ENCODE peak calls at places on chromosomes 4 and X, in six cellular contexts. One of them, this sample, is unnamed.

GRCh38 chrX:154020500-154021115 is 906 bp upstream of the IRAK1 start:
- DNase-seq in stimulated activated CD4-positive, alpha-beta T cell treated with anti-CD3 and anti-CD28 coated beads, TNF-alpha, amount 100 ng/mL, for 24 hours: no peak
- DNase-seq in RWPE1: no peak
- DNase-seq in tibial artery: no peak
- DNase-seq in effector memory CD4-positive, alpha-beta T cell: no peak
- DNase-seq in hepatic stellate cell: no peak
- DNase-seq in this sample: no peak

GRCh38 chrX:43881410-43882293 is 598 bp downstream of the MAOB start:
- DNase-seq in tibial artery: peak
- DNase-seq in stimulated activated CD4-positive, alpha-beta T cell treated with anti-CD3 and anti-CD28 coated beads, TNF-alpha, amount 100 ng/mL, for 24 hours: no peak
- DNase-seq in effector memory CD4-positive, alpha-beta T cell: no peak
- DNase-seq in RWPE1: no peak
- DNase-seq in hepatic stellate cell: no peak
- DNase-seq in this sample: peak

GRCh38 chr4:11367371-11367770 is 61.3 kb downstream of the HS3ST1 start:
- DNase-seq in tibial artery: peak
- DNase-seq in stimulated activated CD4-positive, alpha-beta T cell treated with anti-CD3 and anti-CD28 coated beads, TNF-alpha, amount 100 ng/mL, for 24 hours: no peak
- DNase-seq in effector memory CD4-positive, alpha-beta T cell: no peak
- DNase-seq in RWPE1: no peak
- DNase-seq in hepatic stellate cell: no peak
- DNase-seq in this sample: peak

GRCh38 chr4:22942920-22943559 is 250.3 kb downstream of the GBA3 start:
- DNase-seq in effector memory CD4-positive, alpha-beta T cell: no peak
- DNase-seq in tibial artery: no peak
- DNase-seq in stimulated activated CD4-positive, alpha-beta T cell treated with anti-CD3 and anti-CD28 coated beads, TNF-alpha, amount 100 ng/mL, for 24 hours: no peak
- DNase-seq in RWPE1: no peak
- DNase-seq in hepatic stellate cell: no peak
- DNase-seq in this sample: no peak

GRCh38 chr4:150237110-150237852 is 159.0 kb downstream of the DCLK2 start:
- DNase-seq in tibial artery: no peak
- DNase-seq in hepatic stellate cell: peak
- DNase-seq in stimulated activated CD4-positive, alpha-beta T cell treated with anti-CD3 and anti-CD28 coated beads, TNF-alpha, amount 100 ng/mL, for 24 hours: no peak
- DNase-seq in RWPE1: peak
- DNase-seq in effector memory CD4-positive, alpha-beta T cell: no peak
- DNase-seq in this sample: no peak

GRCh38 chr4:12881945-12882589 is 602.1 kb downstream of the RAB28 start:
- DNase-seq in hepatic stellate cell: no peak
- DNase-seq in effector memory CD4-positive, alpha-beta T cell: no peak
- DNase-seq in stimulated activated CD4-positive, alpha-beta T cell treated with anti-CD3 and anti-CD28 coated beads, TNF-alpha, amount 100 ng/mL, for 24 hours: no peak
- DNase-seq in tibial artery: no peak
- DNase-seq in RWPE1: no peak
- DNase-seq in this sample: no peak

GRCh38 chr4:8940792-8941491 is 69.3 kb upstream of the HMX1 start:
- DNase-seq in stimulated activated CD4-positive, alpha-beta T cell treated with anti-CD3 and anti-CD28 coated beads, TNF-alpha, amount 100 ng/mL, for 24 hours: no peak
- DNase-seq in RWPE1: no peak
- DNase-seq in hepatic stellate cell: no peak
- DNase-seq in tibial artery: no peak
- DNase-seq in effector memory CD4-positive, alpha-beta T cell: no peak
- DNase-seq in this sample: no peak

GRCh38 chr4:153318696-153319320 is 25.7 kb upstream of the MND1 start:
- DNase-seq in stimulated activated CD4-positive, alpha-beta T cell treated with anti-CD3 and anti-CD28 coated beads, TNF-alpha, amount 100 ng/mL, for 24 hours: no peak
- DNase-seq in effector memory CD4-positive, alpha-beta T cell: no peak
- DNase-seq in RWPE1: peak
- DNase-seq in hepatic stellate cell: peak
- DNase-seq in tibial artery: no peak
- DNase-seq in this sample: no peak

GRCh38 chr4:19177616-19178015 is 1074.1 kb upstream of the SLIT2 start:
- DNase-seq in tibial artery: no peak
- DNase-seq in stimulated activated CD4-positive, alpha-beta T cell treated with anti-CD3 and anti-CD28 coated beads, TNF-alpha, amount 100 ng/mL, for 24 hours: no peak
- DNase-seq in RWPE1: no peak
- DNase-seq in effector memory CD4-positive, alpha-beta T cell: no peak
- DNase-seq in hepatic stellate cell: no peak
- DNase-seq in this sample: no peak

GRCh38 chr4:41375561-41375960 is 118.8 kb downstream of the UCHL1 start:
- DNase-seq in stimulated activated CD4-positive, alpha-beta T cell treated with anti-CD3 and anti-CD28 coated beads, TNF-alpha, amount 100 ng/mL, for 24 hours: no peak
- DNase-seq in effector memory CD4-positive, alpha-beta T cell: no peak
- DNase-seq in tibial artery: no peak
- DNase-seq in hepatic stellate cell: no peak
- DNase-seq in RWPE1: no peak
- DNase-seq in this sample: peak

GRCh38 chr4:138636791-138637190 is 378.8 kb upstream of the NOCT start:
- DNase-seq in effector memory CD4-positive, alpha-beta T cell: no peak
- DNase-seq in hepatic stellate cell: no peak
- DNase-seq in RWPE1: no peak
- DNase-seq in tibial artery: no peak
- DNase-seq in stimulated activated CD4-positive, alpha-beta T cell treated with anti-CD3 and anti-CD28 coated beads, TNF-alpha, amount 100 ng/mL, for 24 hours: no peak
- DNase-seq in this sample: no peak

GRCh38 chr4:98260047-98260578 is 1.1 kb upstream of the RAP1GDS1 start:
- DNase-seq in effector memory CD4-positive, alpha-beta T cell: peak
- DNase-seq in RWPE1: peak
- DNase-seq in hepatic stellate cell: peak
- DNase-seq in tibial artery: peak
- DNase-seq in stimulated activated CD4-positive, alpha-beta T cell treated with anti-CD3 and anti-CD28 coated beads, TNF-alpha, amount 100 ng/mL, for 24 hours: peak
- DNase-seq in this sample: peak

GRCh38 chr4:87118826-87119225 is 101.6 kb downstream of the KLHL8 start:
- DNase-seq in effector memory CD4-positive, alpha-beta T cell: no peak
- DNase-seq in stimulated activated CD4-positive, alpha-beta T cell treated with anti-CD3 and anti-CD28 coated beads, TNF-alpha, amount 100 ng/mL, for 24 hours: no peak
- DNase-seq in tibial artery: no peak
- DNase-seq in RWPE1: no peak
- DNase-seq in hepatic stellate cell: peak
- DNase-seq in this sample: no peak

GRCh38 chrX:111090458-111090857 is 5.5 kb upstream of the PAK3 start:
- DNase-seq in RWPE1: no peak
- DNase-seq in stimulated activated CD4-positive, alpha-beta T cell treated with anti-CD3 and anti-CD28 coated beads, TNF-alpha, amount 100 ng/mL, for 24 hours: no peak
- DNase-seq in effector memory CD4-positive, alpha-beta T cell: no peak
- DNase-seq in tibial artery: no peak
- DNase-seq in hepatic stellate cell: no peak
- DNase-seq in this sample: no peak

GRCh38 chr4:185933078-185933581 is 121.1 kb upstream of the SORBS2 start:
- DNase-seq in hepatic stellate cell: peak
- DNase-seq in stimulated activated CD4-positive, alpha-beta T cell treated with anti-CD3 and anti-CD28 coated beads, TNF-alpha, amount 100 ng/mL, for 24 hours: no peak
- DNase-seq in effector memory CD4-positive, alpha-beta T cell: no peak
- DNase-seq in tibial artery: no peak
- DNase-seq in RWPE1: no peak
- DNase-seq in this sample: no peak

GRCh38 chr4:6595897-6596537 is 21.0 kb downstream of the MAN2B2 start:
- DNase-seq in tibial artery: no peak
- DNase-seq in RWPE1: peak
- DNase-seq in effector memory CD4-positive, alpha-beta T cell: no peak
- DNase-seq in hepatic stellate cell: no peak
- DNase-seq in stimulated activated CD4-positive, alpha-beta T cell treated with anti-CD3 and anti-CD28 coated beads, TNF-alpha, amount 100 ng/mL, for 24 hours: no peak
- DNase-seq in this sample: no peak

GRCh38 chr4:96097040-96097607 is 257.2 kb downstream of the PDHA2 start:
- DNase-seq in tibial artery: no peak
- DNase-seq in RWPE1: peak
- DNase-seq in stimulated activated CD4-positive, alpha-beta T cell treated with anti-CD3 and anti-CD28 coated beads, TNF-alpha, amount 100 ng/mL, for 24 hours: no peak
- DNase-seq in effector memory CD4-positive, alpha-beta T cell: no peak
- DNase-seq in hepatic stellate cell: no peak
- DNase-seq in this sample: no peak

GRCh38 chr4:1713003-1713397 is 881 bp upstream of the SLBP start:
- DNase-seq in hepatic stellate cell: no peak
- DNase-seq in stimulated activated CD4-positive, alpha-beta T cell treated with anti-CD3 and anti-CD28 coated beads, TNF-alpha, amount 100 ng/mL, for 24 hours: no peak
- DNase-seq in tibial artery: no peak
- DNase-seq in RWPE1: peak
- DNase-seq in effector memory CD4-positive, alpha-beta T cell: no peak
- DNase-seq in this sample: no peak

GRCh38 chr4:164779811-164780216 is 25.9 kb downstream of the SMIM31 start:
- DNase-seq in stimulated activated CD4-positive, alpha-beta T cell treated with anti-CD3 and anti-CD28 coated beads, TNF-alpha, amount 100 ng/mL, for 24 hours: peak
- DNase-seq in tibial artery: no peak
- DNase-seq in effector memory CD4-positive, alpha-beta T cell: no peak
- DNase-seq in RWPE1: peak
- DNase-seq in hepatic stellate cell: peak
- DNase-seq in this sample: no peak

GRCh38 chr4:74451214-74451661 is 6.3 kb downstream of the AREG start:
- DNase-seq in tibial artery: no peak
- DNase-seq in RWPE1: no peak
- DNase-seq in hepatic stellate cell: peak
- DNase-seq in effector memory CD4-positive, alpha-beta T cell: no peak
- DNase-seq in stimulated activated CD4-positive, alpha-beta T cell treated with anti-CD3 and anti-CD28 coated beads, TNF-alpha, amount 100 ng/mL, for 24 hours: no peak
- DNase-seq in this sample: no peak

GRCh38 chr4:128299848-128300247 is 12.2 kb upstream of the PGRMC2 start:
- DNase-seq in RWPE1: no peak
- DNase-seq in hepatic stellate cell: no peak
- DNase-seq in effector memory CD4-positive, alpha-beta T cell: no peak
- DNase-seq in tibial artery: no peak
- DNase-seq in stimulated activated CD4-positive, alpha-beta T cell treated with anti-CD3 and anti-CD28 coated beads, TNF-alpha, amount 100 ng/mL, for 24 hours: no peak
- DNase-seq in this sample: no peak

GRCh38 chrX:148035371-148035770 is 54.2 kb downstream of the FMR1NB start:
- DNase-seq in hepatic stellate cell: no peak
- DNase-seq in tibial artery: no peak
- DNase-seq in effector memory CD4-positive, alpha-beta T cell: no peak
- DNase-seq in stimulated activated CD4-positive, alpha-beta T cell treated with anti-CD3 and anti-CD28 coated beads, TNF-alpha, amount 100 ng/mL, for 24 hours: no peak
- DNase-seq in RWPE1: no peak
- DNase-seq in this sample: no peak

GRCh38 chrX:10381218-10381617 is 224.4 kb downstream of the CLCN4 start:
- DNase-seq in RWPE1: peak
- DNase-seq in stimulated activated CD4-positive, alpha-beta T cell treated with anti-CD3 and anti-CD28 coated beads, TNF-alpha, amount 100 ng/mL, for 24 hours: no peak
- DNase-seq in effector memory CD4-positive, alpha-beta T cell: no peak
- DNase-seq in hepatic stellate cell: no peak
- DNase-seq in tibial artery: no peak
- DNase-seq in this sample: no peak

GRCh38 chrX:133923113-133923512 is 62.3 kb downstream of the GPC3 start:
- DNase-seq in effector memory CD4-positive, alpha-beta T cell: no peak
- DNase-seq in hepatic stellate cell: peak
- DNase-seq in tibial artery: no peak
- DNase-seq in RWPE1: no peak
- DNase-seq in stimulated activated CD4-positive, alpha-beta T cell treated with anti-CD3 and anti-CD28 coated beads, TNF-alpha, amount 100 ng/mL, for 24 hours: no peak
- DNase-seq in this sample: no peak